ENCODE peak calls at places on chromosome 3, in nine cellular contexts. G is breast epithelium, K is cardiac muscle cell, A is adrenal gland, T is stomach, E is fibroblast of lung, I is ovary, P is kidney epithelial cell, F is Panc1. S is an unnamed sample.
A peak's percentile ranks its signal among the peaks of the same experiment; 100 is the strongest.

GRCh38 chr3:196219194-196219969 is 3.0 kb downstream of the SLC51A start:
- DNase-seq in E (peak; percentile 90), P (peak; percentile 66), T (no peak), K (peak; percentile 93), G (no peak), F (no peak), I (peak; percentile 80), A (peak; percentile 94), S (no peak)

GRCh38 chr3:44039006-44039405 is 202.7 kb upstream of the TOPAZ1 start:
- DNase-seq in A (no peak), T (no peak), E (no peak), I (no peak), P (no peak), K (no peak), G (no peak), F (no peak), S (no peak)

GRCh38 chr3:37417297-37418082 is 243.1 kb upstream of the LRRFIP2 start:
- DNase-seq in P (no peak), F (no peak), G (no peak), E (no peak), I (no peak), A (no peak), T (no peak), K (no peak), S (no peak)

GRCh38 chr3:38102073-38102844 is 34.7 kb downstream of the ACAA1 start:
- DNase-seq in E (no peak), K (no peak), A (no peak), T (no peak), P (no peak), I (no peak), G (no peak), F (no peak), S (no peak)

GRCh38 chr3:73207946-73208345 is 146.5 kb downstream of the EBLN2 start:
- DNase-seq in T (no peak), P (no peak), A (no peak), K (no peak), E (no peak), I (no peak), F (no peak), G (no peak), S (no peak)

GRCh38 chr3:120114981-120115380 is 20.7 kb upstream of the GSK3B start:
- DNase-seq in A (no peak), K (no peak), G (no peak), T (no peak), P (no peak), F (no peak), I (no peak), E (peak; percentile 14), S (no peak)

GRCh38 chr3:23961913-23962312 is 16.8 kb downstream of the NR1D2 start:
- DNase-seq in I (no peak), A (no peak), E (no peak), K (no peak), T (no peak), P (no peak), G (no peak), F (no peak), S (no peak)

GRCh38 chr3:53730565-53730964 is 115.7 kb downstream of the CHDH start:
- DNase-seq in I (peak; percentile 53), G (no peak), K (peak; percentile 57), F (no peak), A (peak; percentile 19), E (peak; percentile 36), T (no peak), P (no peak), S (no peak)

GRCh38 chr3:113287818-113288648 is 76.7 kb downstream of the BOC start:
- DNase-seq in G (no peak), A (peak; percentile 71), K (peak; percentile 82), E (peak; percentile 51), P (no peak), T (no peak), I (peak; percentile 56), F (peak; percentile 87), S (no peak)

GRCh38 chr3:195559723-195560409 is 16.7 kb upstream of the PPP1R2 start:
- DNase-seq in I (no peak), F (no peak), E (no peak), G (no peak), P (no peak), A (peak; percentile 26), T (no peak), K (no peak), S (no peak)

GRCh38 chr3:194723846-194724618 is 38.3 kb downstream of the FAM43A start:
- DNase-seq in T (no peak), P (no peak), K (no peak), E (no peak), F (no peak), A (no peak), G (no peak), I (no peak), S (no peak)

GRCh38 chr3:58217209-58217811 is 6.5 kb upstream of the DNASE1L3 start:
- DNase-seq in E (peak; percentile 62), I (peak; percentile 60), A (peak; percentile 78), P (no peak), T (peak; percentile 77), K (peak; percentile 71), F (peak; percentile 79), G (no peak), S (peak; percentile 69)

GRCh38 chr3:71392277-71392676 is 191.3 kb downstream of the FOXP1 start:
- DNase-seq in G (no peak), E (no peak), I (no peak), F (no peak), T (no peak), K (no peak), P (no peak), A (no peak), S (no peak)

GRCh38 chr3:38111696-38112377 is 25.1 kb downstream of the ACAA1 start:
- DNase-seq in E (no peak), G (peak; percentile 35), T (peak; percentile 25), P (no peak), F (no peak), I (no peak), K (no peak), A (no peak), S (peak; percentile 23)

GRCh38 chr3:87796137-87796899 is 262.5 kb downstream of the CGGBP1 start:
- DNase-seq in F (no peak), G (no peak), I (no peak), A (no peak), P (no peak), E (no peak), T (no peak), K (no peak), S (no peak)
- H3K4me3 ChIP-seq in F (no peak overlapping the region), G (no peak overlapping the region), I (no peak overlapping the region), A (no peak overlapping the region), P (no peak overlapping the region), E (no peak overlapping the region), T (no peak overlapping the region), K (no peak overlapping the region), S (no peak overlapping the region)

DNA sequence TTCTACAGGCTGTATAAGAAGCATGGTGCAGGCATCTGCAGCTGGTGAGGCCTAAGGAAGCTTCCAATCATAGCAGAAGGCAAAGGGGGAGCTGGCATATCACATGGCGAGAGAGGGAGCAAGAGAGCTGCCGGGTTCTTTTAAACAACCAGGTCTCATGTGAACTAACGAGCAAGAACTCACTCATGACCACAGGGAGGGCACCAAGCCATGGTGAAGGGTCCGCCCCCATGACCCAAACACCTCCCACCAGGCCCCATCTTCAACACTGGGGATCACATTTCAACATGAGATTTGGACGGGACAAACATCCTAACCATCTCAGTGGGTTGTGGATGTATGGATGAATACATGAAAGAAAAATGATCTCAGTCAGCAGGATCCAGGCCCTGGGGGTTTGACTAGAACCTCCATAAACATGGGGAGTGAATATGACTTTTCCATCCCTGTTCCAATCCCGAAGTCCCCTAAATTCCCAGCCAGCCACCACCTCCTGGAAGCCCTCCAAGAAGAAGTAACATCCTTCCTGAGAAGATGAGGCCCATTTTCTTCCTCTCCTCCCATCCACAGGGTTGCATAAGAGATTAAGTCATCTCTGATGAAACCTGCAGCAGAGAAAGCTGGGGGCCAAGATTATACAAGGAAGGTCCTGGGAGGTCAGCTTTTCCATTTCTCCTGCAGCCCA is 9.5 kb downstream of the CAV3 start:
- DNase-seq in E (peak; percentile 38), K (peak; percentile 59), A (no peak), F (no peak), T (no peak), I (no peak), G (no peak), P (no peak), S (peak; percentile 10)
- TF ChIP-seq CTCF in E (no peak), K (no peak), A (no peak), F (no peak), T (no peak), I (no peak), G (no peak), P (no peak), S (no peak)

GRCh38 chr3:52555056-52555455 is 18.7 kb downstream of the UQCC5 start:
- DNase-seq in T (no peak), E (no peak), K (no peak), G (no peak), F (no peak), I (no peak), A (no peak), P (no peak), S (no peak)
- H3K36me3 ChIP-seq in T (peaks cover 40% of the 10 kb centered on the region), E (peaks cover 11% of the 10 kb centered on the region), K (peaks cover 33% of the 10 kb centered on the region), G (no peaks in the 10 kb centered on the region), F (peaks cover 4% of the 10 kb centered on the region), I (no peaks in the 10 kb centered on the region), A (no peaks in the 10 kb centered on the region), P (peaks cover 1% of the 10 kb centered on the region), S (peaks cover 1% of the 10 kb centered on the region)

GRCh38 chr3:152346740-152347139 is 78.0 kb downstream of the MBNL1 start:
- DNase-seq in A (peak; percentile 27), T (no peak), E (no peak), K (no peak), G (no peak), P (no peak), F (no peak), I (no peak), S (no peak)

GRCh38 chr3:152350764-152351163 is 82.0 kb downstream of the MBNL1 start:
- DNase-seq in P (no peak), T (no peak), K (no peak), E (no peak), A (no peak), F (no peak), I (no peak), G (no peak), S (no peak)

GRCh38 chr3:152350139-152350538 is 81.4 kb downstream of the MBNL1 start:
- DNase-seq in K (no peak), T (no peak), I (no peak), A (no peak), F (no peak), P (no peak), G (no peak), E (peak; percentile 43), S (no peak)

GRCh38 chr3:152349397-152349796 is 80.7 kb downstream of the MBNL1 start:
- DNase-seq in E (peak; percentile 46), T (no peak), G (no peak), I (no peak), K (no peak), A (no peak), F (no peak), P (no peak), S (no peak)

DNA sequence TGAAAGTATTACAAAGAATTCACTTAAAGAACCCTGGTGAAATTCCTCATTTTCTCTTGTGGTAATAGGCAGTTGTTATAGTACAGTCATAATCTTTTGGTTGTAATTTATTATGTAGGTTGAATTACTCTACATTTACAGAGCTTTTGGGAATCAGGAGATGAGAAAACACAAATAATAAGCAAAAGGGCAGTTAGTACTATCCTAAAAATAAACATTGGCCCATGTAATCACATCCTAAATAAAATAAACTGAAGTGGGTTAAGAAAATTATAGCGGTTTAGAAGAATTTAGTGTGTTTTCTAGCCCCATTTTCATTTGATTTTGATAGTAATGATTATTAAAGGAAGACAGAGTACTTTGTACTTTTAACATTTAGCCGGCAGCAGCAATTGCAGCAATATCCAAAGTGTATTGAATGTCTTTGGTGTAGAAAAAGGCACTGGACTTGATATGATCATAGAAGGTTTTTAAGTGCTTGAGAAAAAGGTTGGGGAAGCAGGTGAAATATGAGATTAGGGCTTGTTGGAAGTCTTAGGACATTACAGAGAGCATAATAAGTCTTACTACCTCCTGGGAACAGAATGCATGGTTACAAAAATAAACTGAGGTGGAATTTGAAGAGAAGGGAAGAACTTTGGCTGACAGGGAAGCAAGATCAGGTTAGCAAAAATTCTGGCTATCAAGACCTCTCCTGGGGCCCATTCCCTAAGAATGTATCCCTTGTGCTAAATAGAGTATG is 79.9 kb downstream of the MBNL1 start:
- DNase-seq in A (no peak), E (peak; percentile 47), T (no peak), I (no peak), K (no peak), P (no peak), G (no peak), F (no peak), S (no peak)
- H3K4me3 ChIP-seq in A (no peak overlapping the region), E (no peak overlapping the region), T (no peak overlapping the region), I (no peak overlapping the region), K (no peak overlapping the region), P (no peak overlapping the region), G (no peak overlapping the region), F (no peak overlapping the region), S (no peak overlapping the region)

S was measured in Caco-2.